ENCODE peak calls at places on chromosomes 1 and 21, in four cellular contexts. One of them, this sample, is unnamed.

GRCh38 chr1:89850844-89851410 is 30.1 kb downstream of the LRRC8D start:
- DNase-seq in WTC11: no peak
- DNase-seq in GM12878: no peak
- DNase-seq in SK-N-SH: no peak
- DNase-seq in this sample: no peak

GRCh38 chr21:20259035-20259867 is 739.0 kb upstream of the NCAM2 start:
- DNase-seq in SK-N-SH: no peak
- DNase-seq in GM12878: no peak
- DNase-seq in WTC11: no peak
- DNase-seq in this sample: no peak

GRCh38 chr1:165137551-165138316 is 218.8 kb downstream of the LMX1A start:
- DNase-seq in SK-N-SH: no peak
- DNase-seq in WTC11: no peak
- DNase-seq in GM12878: no peak
- DNase-seq in this sample: no peak

GRCh38 chr1:63662846-63663245 is 69.6 kb downstream of the PGM1 start:
- DNase-seq in WTC11: no peak
- DNase-seq in SK-N-SH: no peak
- DNase-seq in GM12878: no peak
- DNase-seq in this sample: no peak

GRCh38 chr1:164902491-164902890 is 343.5 kb downstream of the PBX1 start:
- DNase-seq in SK-N-SH: no peak
- DNase-seq in WTC11: no peak
- DNase-seq in GM12878: no peak
- DNase-seq in this sample: no peak

GRCh38 chr1:46148318-46148717 is 15.9 kb upstream of the PIK3R3 start:
- DNase-seq in WTC11: no peak
- DNase-seq in GM12878: no peak
- DNase-seq in SK-N-SH: no peak
- DNase-seq in this sample: peak

GRCh38 chr1:160061376-160062100 is 8.4 kb downstream of the KCNJ10 start:
- DNase-seq in WTC11: peak
- DNase-seq in SK-N-SH: no peak
- DNase-seq in GM12878: no peak
- DNase-seq in this sample: peak

GRCh38 chr1:67144696-67145095 is 9.9 kb upstream of the C1orf141 start:
- DNase-seq in SK-N-SH: peak
- DNase-seq in WTC11: no peak
- DNase-seq in GM12878: no peak
- DNase-seq in this sample: peak

GRCh38 chr21:38875694-38876492 is 70.2 kb downstream of the ETS2 start:
- DNase-seq in WTC11: no peak
- DNase-seq in SK-N-SH: no peak
- DNase-seq in GM12878: no peak
- DNase-seq in this sample: no peak

GRCh38 chr1:101484896-101485412 is 248.1 kb downstream of the S1PR1 start:
- DNase-seq in GM12878: no peak
- DNase-seq in WTC11: no peak
- DNase-seq in SK-N-SH: no peak
- DNase-seq in this sample: no peak

GRCh38 chr1:214516434-214517326 is 34.7 kb downstream of the PTPN14 start:
- DNase-seq in SK-N-SH: no peak
- DNase-seq in GM12878: no peak
- DNase-seq in WTC11: no peak
- DNase-seq in this sample: no peak

GRCh38 chr1:15328245-15328784 is 81.3 kb downstream of the FHAD1 start:
- DNase-seq in WTC11: no peak
- DNase-seq in GM12878: no peak
- DNase-seq in SK-N-SH: no peak
- DNase-seq in this sample: no peak

GRCh38 chr1:58848818-58849411 is 65.1 kb upstream of the JUN start:
- DNase-seq in SK-N-SH: peak
- DNase-seq in GM12878: no peak
- DNase-seq in WTC11: no peak
- DNase-seq in this sample: peak

GRCh38 chr1:6033986-6034749 is 11.5 kb upstream of the KCNAB2 start:
- DNase-seq in SK-N-SH: peak
- DNase-seq in WTC11: peak
- DNase-seq in GM12878: no peak
- DNase-seq in this sample: peak

GRCh38 chr1:223248001-223248786 is 105.1 kb upstream of the TLR5 start:
- DNase-seq in SK-N-SH: no peak
- DNase-seq in GM12878: no peak
- DNase-seq in WTC11: no peak
- DNase-seq in this sample: no peak

GRCh38 chr1:153842006-153842471 is 66.8 kb downstream of the SLC27A3 start:
- DNase-seq in SK-N-SH: no peak
- DNase-seq in GM12878: peak
- DNase-seq in WTC11: no peak
- DNase-seq in this sample: no peak

GRCh38 chr1:109250454-109251276 is 1.3 kb downstream of the CELSR2 start:
- DNase-seq in GM12878: no peak
- DNase-seq in SK-N-SH: peak
- DNase-seq in WTC11: no peak
- DNase-seq in this sample: no peak

GRCh38 chr1:104082221-104082620 is 332.5 kb downstream of the AMY1C start:
- DNase-seq in SK-N-SH: no peak
- DNase-seq in GM12878: no peak
- DNase-seq in WTC11: no peak
- DNase-seq in this sample: no peak

GRCh38 chr1:65467536-65467935 is 47.1 kb downstream of the LEPR start:
- DNase-seq in GM12878: no peak
- DNase-seq in SK-N-SH: no peak
- DNase-seq in WTC11: peak
- DNase-seq in this sample: peak

GRCh38 chr1:87513971-87514660 is 185.4 kb downstream of the LMO4 start:
- DNase-seq in WTC11: no peak
- DNase-seq in GM12878: no peak
- DNase-seq in SK-N-SH: no peak
- DNase-seq in this sample: no peak

GRCh38 chr1:59296358-59297256 is at the start of gene FGGY:
- DNase-seq in WTC11: peak
- DNase-seq in GM12878: peak
- DNase-seq in SK-N-SH: peak
- DNase-seq in this sample: peak

GRCh38 chr1:39130297-39130696 is 74.2 kb upstream of the MACF1 start:
- DNase-seq in GM12878: no peak
- DNase-seq in WTC11: no peak
- DNase-seq in SK-N-SH: no peak
- DNase-seq in this sample: no peak

GRCh38 chr1:91685994-91686393 is 185.3 kb downstream of the CDC7 start:
- DNase-seq in SK-N-SH: no peak
- DNase-seq in GM12878: no peak
- DNase-seq in WTC11: no peak
- DNase-seq in this sample: no peak

GRCh38 chr1:63651110-63651776 is 58.0 kb downstream of the PGM1 start:
- DNase-seq in SK-N-SH: no peak
- DNase-seq in WTC11: no peak
- DNase-seq in GM12878: no peak
- DNase-seq in this sample: no peak

GRCh38 chr1:208944981-208945451 is 638.5 kb upstream of the CAMK1G start:
- DNase-seq in GM12878: no peak
- DNase-seq in WTC11: no peak
- DNase-seq in SK-N-SH: no peak
- DNase-seq in this sample: no peak

DNA sequence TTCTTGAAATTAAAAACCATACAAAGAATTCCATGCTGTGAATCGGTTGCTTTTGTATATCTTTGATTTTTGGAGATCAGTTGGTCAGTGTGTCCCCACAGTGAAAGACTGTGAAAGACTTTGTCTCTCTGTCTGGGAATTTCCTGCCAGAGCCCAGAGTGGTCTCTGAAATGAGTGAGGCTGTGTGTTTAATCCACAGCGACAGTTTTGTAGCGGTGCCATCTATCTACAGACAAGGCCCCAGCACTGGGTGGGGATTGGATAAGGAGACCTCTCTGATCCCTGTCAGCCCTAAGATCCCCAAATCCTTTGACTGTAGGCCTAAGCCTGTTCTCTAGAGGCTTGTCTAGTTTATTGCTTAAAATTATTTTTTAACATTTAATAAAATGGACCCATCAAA is 10.3 kb downstream of the GPR25 start:
- DNase-seq in GM12878: no peak
- DNase-seq in WTC11: no peak
- DNase-seq in SK-N-SH: no peak
- DNase-seq in this sample: no peak
- TF ChIP-seq USF1 in GM12878: no peak
- TF ChIP-seq USF1 in WTC11: no peak
- TF ChIP-seq USF1 in SK-N-SH: no peak
- TF ChIP-seq USF1 in this sample: no peak

GRCh38 chr1:14318830-14319229 is 279.7 kb upstream of the KAZN start:
- DNase-seq in SK-N-SH: no peak
- DNase-seq in WTC11: no peak
- DNase-seq in GM12878: no peak
- DNase-seq in this sample: no peak
- TF ChIP-seq USF1 in SK-N-SH: no peak
- TF ChIP-seq USF1 in WTC11: no peak
- TF ChIP-seq USF1 in GM12878: no peak
- TF ChIP-seq USF1 in this sample: no peak

DNA sequence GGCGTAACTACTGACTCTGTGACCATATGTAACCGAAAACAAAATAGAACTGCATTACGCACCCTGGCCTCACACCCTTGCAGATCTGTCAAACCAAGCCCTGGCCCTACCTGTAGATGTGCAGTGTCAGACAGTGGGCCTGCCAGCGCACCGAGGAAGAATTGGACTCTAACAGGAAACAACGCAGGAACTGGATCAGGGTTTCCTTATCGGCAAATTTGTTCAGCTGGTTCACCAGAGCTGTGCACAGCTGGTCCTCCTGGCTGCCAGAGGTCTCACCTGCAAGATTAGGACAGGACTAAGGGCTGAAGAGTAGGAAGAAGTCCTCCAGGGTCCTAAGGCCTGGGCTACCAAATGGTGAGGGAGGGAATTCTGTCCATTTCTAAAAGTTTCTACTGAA is 90.0 kb downstream of the UBR4 start:
- DNase-seq in WTC11: no peak
- DNase-seq in GM12878: no peak
- DNase-seq in SK-N-SH: no peak
- DNase-seq in this sample: no peak
- TF ChIP-seq USF1 in WTC11: no peak
- TF ChIP-seq USF1 in GM12878: no peak
- TF ChIP-seq USF1 in SK-N-SH: no peak
- TF ChIP-seq USF1 in this sample: no peak

GRCh38 chr1:149936992-149937705 is 470 bp upstream of the MTMR11 start:
- DNase-seq in SK-N-SH: no peak
- DNase-seq in GM12878: no peak
- DNase-seq in WTC11: no peak
- DNase-seq in this sample: no peak

GRCh38 chr1:149937779-149938178 is 1.1 kb upstream of the MTMR11 start:
- DNase-seq in SK-N-SH: no peak
- DNase-seq in GM12878: no peak
- DNase-seq in WTC11: no peak
- DNase-seq in this sample: no peak

GRCh38 chr1:149933208-149933607 is 3.5 kb downstream of the MTMR11 start:
- DNase-seq in WTC11: no peak
- DNase-seq in SK-N-SH: no peak
- DNase-seq in GM12878: no peak
- DNase-seq in this sample: no peak

GRCh38 chr1:149934326-149934725 is 2.4 kb downstream of the MTMR11 start:
- DNase-seq in SK-N-SH: no peak
- DNase-seq in WTC11: no peak
- DNase-seq in GM12878: no peak
- DNase-seq in this sample: no peak

DNA sequence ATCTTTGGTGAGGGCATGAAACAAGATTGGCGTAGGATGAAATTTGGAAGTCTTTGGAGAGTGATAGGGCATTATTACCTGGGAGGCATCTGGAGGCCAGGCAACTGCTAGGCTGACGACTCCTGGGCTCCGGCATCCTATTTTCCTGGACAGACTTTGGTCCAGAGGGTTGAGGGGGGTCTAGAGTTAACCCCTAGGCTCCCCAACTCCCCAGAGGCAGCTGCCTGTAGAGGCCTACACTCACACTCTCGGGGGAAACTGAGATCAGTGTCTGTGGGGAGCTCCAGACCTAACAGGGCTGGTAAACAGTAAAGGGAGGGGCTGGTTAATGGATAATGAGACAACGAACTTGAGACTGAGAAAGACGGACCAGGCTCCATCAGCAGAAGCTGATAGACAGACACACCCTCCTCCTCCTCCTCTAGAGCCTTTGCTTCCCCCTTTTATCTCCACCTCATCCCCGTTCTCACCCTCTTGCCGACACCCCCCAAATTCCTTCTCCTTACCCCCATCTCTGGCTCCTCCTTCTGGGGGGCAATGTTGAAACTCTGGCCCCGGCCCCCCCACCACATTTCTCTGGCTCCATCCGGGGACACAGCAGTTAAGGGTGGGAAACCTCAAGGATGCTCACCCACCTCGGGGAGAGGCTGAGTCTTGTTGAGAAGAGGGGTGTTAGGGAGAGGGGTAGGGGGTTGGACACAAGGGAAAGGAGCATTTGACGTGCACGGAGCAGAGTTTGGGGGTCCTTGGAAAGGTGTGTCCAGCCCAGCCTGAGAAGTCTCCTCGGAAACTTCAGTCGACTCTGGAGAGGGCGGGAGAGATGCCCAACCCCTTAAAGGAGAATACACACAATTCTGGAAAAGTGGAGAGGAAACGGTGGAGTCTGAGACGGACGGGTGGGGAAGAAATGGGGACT is at the start of gene MTMR11:
- DNase-seq in GM12878: no peak
- DNase-seq in WTC11: no peak
- DNase-seq in SK-N-SH: no peak
- DNase-seq in this sample: peak
- TF ChIP-seq USF1 in GM12878: no peak
- TF ChIP-seq USF1 in WTC11: no peak
- TF ChIP-seq USF1 in SK-N-SH: no peak
- TF ChIP-seq USF1 in this sample: no peak

DNA sequence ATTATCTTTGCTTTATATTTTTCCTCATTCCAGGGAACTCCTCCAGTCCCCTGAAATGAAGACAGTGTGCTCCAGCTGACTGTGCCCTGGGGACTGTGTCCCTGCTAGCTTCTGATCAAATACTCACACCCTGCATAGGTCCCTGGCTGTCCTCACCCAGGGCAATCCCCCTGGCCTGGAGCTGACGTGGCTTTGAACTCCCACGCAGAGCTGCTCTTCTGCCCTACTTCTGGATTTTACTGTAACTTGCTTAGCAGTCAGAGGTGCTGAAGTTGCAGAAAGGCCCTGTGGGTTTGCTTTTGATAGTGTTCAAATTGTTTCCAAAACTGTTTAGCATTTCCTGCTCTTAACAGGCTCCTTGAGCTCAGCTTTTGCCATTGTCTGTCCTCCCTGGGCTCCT is 186.5 kb downstream of the FASLG start:
- DNase-seq in SK-N-SH: no peak
- DNase-seq in WTC11: no peak
- DNase-seq in GM12878: no peak
- DNase-seq in this sample: no peak
- TF ChIP-seq USF1 in SK-N-SH: no peak
- TF ChIP-seq USF1 in WTC11: no peak
- TF ChIP-seq USF1 in GM12878: no peak
- TF ChIP-seq USF1 in this sample: no peak

This sample was measured in K562.